ENCODE peak calls at places on chromosomes 13 and 19, in eight cellular contexts. P, Z, N, F, I, T, Q and K are unnamed samples.

GRCh38 chr13:44809152-44809551 is 180.1 kb downstream of the NUFIP1 start:
- DNase-seq in P (no peak), Z (no peak), N (no peak), F (no peak), I (peak; percentile 70), T (no peak), Q (no peak), K (no peak)

GRCh38 chr13:21055016-21055415 is 6.4 kb downstream of the LATS2 start:
- DNase-seq in P (no peak), Z (no peak), N (no peak), F (no peak), I (no peak), T (no peak), Q (no peak), K (no peak)

GRCh38 chr13:76463314-76463713 is 422.9 kb downstream of the KCTD12 start:
- DNase-seq in P (no peak), Z (no peak), N (no peak), F (no peak), I (no peak), T (no peak), Q (no peak), K (no peak)

GRCh38 chr19:31313291-31314030 is 35.8 kb downstream of the TSHZ3 start:
- DNase-seq in P (no peak), Z (no peak), N (no peak), F (no peak), I (no peak), T (no peak), Q (no peak), K (no peak)

GRCh38 chr13:33228645-33229445 is 56.7 kb downstream of the STARD13 start:
- DNase-seq in P (no peak), Z (no peak), N (no peak), F (peak; percentile 27), I (no peak), T (no peak), Q (no peak), K (no peak)

GRCh38 chr13:73731564-73731963 is 402.6 kb downstream of the KLF12 start:
- DNase-seq in P (no peak), Z (no peak), N (no peak), F (no peak), I (no peak), T (no peak), Q (no peak), K (no peak)

GRCh38 chr19:33303791-33304759 is 1.7 kb upstream of the CEBPA start:
- DNase-seq in P (peak; percentile 31), Z (peak; percentile 54), N (peak; percentile 24), F (no peak), I (no peak), T (peak; percentile 13), Q (peak; percentile 20), K (no peak)

GRCh38 chr13:87172166-87172825 is 498.9 kb upstream of the SLITRK5 start:
- DNase-seq in P (no peak), Z (no peak), N (no peak), F (no peak), I (no peak), T (no peak), Q (no peak), K (no peak)

GRCh38 chr19:45601524-45602522 is at the start of gene GPR4:
- DNase-seq in P (no peak), Z (no peak), N (peak; percentile 57), F (no peak), I (no peak), T (no peak), Q (no peak), K (no peak)

GRCh38 chr19:45608948-45609347 is 6.9 kb upstream of the GPR4 start:
- DNase-seq in P (no peak), Z (no peak), N (no peak), F (no peak), I (no peak), T (no peak), Q (no peak), K (no peak)

DNA sequence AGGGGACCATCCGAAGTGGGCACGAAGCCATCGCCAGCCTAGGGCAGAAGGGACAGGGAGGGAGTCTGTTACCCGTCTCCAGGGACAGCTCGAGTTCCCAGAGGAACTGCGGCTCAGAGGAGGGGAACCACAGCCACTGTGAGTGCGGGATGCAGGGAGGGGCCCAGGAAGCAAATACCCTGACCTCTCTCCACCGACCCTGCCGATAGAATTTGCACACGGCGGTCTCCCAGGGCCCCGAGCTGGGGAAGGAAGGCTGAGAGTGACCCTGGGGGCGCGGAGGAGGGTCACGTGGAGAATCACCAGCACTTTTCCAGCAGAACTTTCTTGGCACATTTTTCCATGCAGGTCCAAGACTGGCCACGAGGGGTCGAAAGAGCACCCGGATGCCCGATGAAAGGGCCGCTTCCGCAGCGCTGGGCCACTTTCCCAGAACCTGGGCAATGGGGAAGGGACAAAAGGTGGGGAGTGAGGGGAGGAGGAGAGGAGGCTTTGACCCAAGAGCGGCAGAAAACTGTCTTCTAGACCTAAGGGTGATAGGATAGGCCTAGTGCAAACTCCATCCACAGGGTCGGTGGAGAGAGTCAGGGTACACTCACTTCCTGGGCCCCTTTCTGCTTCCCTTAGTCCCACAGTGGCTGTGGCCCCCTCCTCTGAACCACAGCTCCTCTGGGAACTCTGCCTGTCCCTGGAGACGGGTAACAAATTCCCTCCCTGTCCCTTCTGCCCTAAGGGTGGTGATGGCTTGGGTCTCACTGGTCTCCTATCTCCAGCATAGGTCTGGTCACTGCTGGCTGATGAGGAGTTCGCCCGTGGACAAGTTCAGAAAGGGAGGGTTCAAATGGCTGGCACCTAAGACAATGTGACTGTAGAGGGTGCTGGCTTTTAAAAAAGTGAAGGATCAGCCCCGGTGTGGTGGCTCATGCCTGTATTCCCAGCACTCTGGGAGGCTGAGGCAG is 5.3 kb upstream of the GPR4 start:
- DNase-seq in P (peak; percentile 77), Z (peak; percentile 66), N (peak; percentile 84), F (peak; percentile 81), I (peak; percentile 76), T (peak; percentile 60), Q (peak; percentile 42), K (no peak)
- TF ChIP-seq POLR2A in P (no peak), Z (no peak), N (no peak), F (no peak), I (no peak), T (no peak), Q (no peak), K (no peak)

GRCh38 chr19:45505151-45505995 is 1.9 kb upstream of the VASP start:
- DNase-seq in P (no peak), Z (no peak), N (no peak), F (no peak), I (no peak), T (no peak), Q (no peak), K (no peak)

GRCh38 chr19:45507864-45508680 is 793 bp downstream of the VASP start:
- DNase-seq in P (peak; percentile 79), Z (peak; percentile 58), N (peak; percentile 73), F (peak; percentile 71), I (peak; percentile 74), T (no peak), Q (peak; percentile 62), K (no peak)

GRCh38 chr19:45505996-45506245 is 1.4 kb upstream of the VASP start:
- DNase-seq in P (no peak), Z (no peak), N (no peak), F (no peak), I (no peak), T (no peak), Q (no peak), K (no peak)

GRCh38 chr19:45506991-45507863 is at the start of gene VASP:
- DNase-seq in P (peak; percentile 96), Z (peak; percentile 85), N (peak; percentile 91), F (peak; percentile 94), I (peak; percentile 92), T (peak; percentile 67), Q (peak; percentile 89), K (peak; percentile 48)

DNA sequence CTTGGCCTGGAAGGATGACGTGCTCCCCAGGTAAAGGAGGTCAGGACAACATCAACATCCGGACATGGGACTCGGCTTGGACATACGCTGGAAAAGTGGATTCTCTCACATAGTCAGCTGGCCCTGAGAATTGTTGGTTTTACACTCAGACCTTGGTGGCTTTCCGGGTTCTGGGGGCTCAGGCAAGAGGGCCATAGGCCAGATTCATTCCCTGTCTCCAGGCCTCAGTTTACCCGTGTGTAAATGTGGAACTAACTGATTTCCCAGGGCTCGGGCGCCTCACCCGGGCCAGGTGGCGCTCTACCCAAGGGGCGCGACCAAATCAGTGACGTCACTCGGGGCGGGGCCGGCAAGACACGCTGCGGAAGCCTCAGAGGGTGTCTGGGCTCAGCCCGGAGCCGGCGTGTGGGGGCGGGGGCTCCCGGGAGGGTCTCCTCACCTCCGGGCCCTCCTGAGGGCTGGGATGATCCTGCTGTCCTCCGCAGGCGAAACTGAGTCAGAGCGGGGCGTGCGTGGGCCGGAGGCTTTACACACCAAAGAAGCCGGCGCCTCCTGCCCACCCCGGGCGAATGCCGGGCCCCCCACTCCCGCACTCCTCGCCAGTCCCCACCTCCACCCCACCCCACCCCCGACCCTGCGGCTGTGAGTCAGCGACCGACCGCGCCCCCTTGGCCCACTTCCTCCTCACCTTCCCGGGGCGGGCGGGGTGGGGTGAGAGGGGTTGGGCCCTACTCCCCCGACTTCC is 861 bp upstream of the VASP start:
- DNase-seq in P (peak; percentile 98), Z (peak; percentile 93), N (peak; percentile 97), F (peak; percentile 98), I (peak; percentile 97), T (peak; percentile 76), Q (peak; percentile 91), K (peak; percentile 65)
- TF ChIP-seq POLR2A in P (peak; percentile 90), Z (peak; percentile 73), N (peak; percentile 78), F (peak; percentile 78), I (peak; percentile 73), T (peak; percentile 43), Q (peak; percentile 65), K (peak; percentile 92)

GRCh38 chr19:16659832-16660708 is at the start of gene SMIM7:
- DNase-seq in P (peak; percentile 99), Z (peak; percentile 99), N (peak; percentile 98), F (peak; percentile 97), I (peak; percentile 98), T (peak; percentile 97), Q (peak; percentile 98), K (peak; percentile 92)

GRCh38 chr19:16659464-16659831 is 496 bp downstream of the SMIM7 start:
- DNase-seq in P (no peak), Z (no peak), N (no peak), F (no peak), I (no peak), T (no peak), Q (peak; percentile 18), K (no peak)

GRCh38 chr19:16657384-16657783 is 2.6 kb downstream of the SMIM7 start:
- DNase-seq in P (no peak), Z (no peak), N (no peak), F (no peak), I (no peak), T (no peak), Q (no peak), K (no peak)

GRCh38 chr19:16661480-16662034 is 618 bp downstream of the TMEM38A start:
- DNase-seq in P (peak; percentile 56), Z (peak; percentile 40), N (peak; percentile 72), F (no peak), I (peak; percentile 27), T (no peak), Q (peak; percentile 19), K (no peak)

DNA sequence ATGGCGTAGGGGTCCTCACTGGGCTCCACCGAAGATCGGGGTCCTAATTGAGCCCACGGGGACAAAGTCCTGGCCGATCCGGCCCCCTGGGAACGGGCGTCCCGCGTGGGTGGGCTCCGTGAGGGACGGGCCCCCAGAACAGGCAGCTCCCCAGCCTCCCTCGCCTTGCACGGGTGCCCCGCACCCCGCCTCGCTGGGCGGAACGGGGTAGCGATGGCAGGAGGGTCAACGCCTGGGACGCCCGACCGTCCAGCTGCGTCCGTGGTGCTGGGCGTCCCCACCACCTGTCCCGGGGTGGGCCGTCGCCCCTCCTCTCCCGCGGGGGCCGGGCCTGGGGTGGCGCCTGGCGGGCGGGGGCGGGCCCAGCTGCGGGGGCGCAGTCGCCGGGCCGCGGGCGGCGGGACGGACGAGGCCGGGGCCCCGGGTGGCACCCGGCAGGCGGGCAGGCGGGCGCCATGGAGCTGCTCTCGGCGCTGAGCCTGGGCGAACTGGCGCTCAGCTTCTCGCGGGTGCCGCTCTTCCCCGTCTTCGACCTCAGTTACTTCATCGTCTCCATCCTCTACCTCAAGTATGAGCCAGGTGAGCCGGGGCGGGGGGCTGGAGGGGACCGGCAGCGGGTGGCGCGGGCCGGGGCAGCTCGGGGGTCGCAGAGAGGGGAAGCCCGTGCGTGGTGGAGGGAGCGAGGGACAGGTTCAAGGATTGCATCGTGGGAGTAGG is at the start of gene TMEM38A:
- DNase-seq in P (peak; percentile 75), Z (peak; percentile 51), N (peak; percentile 70), F (no peak), I (peak; percentile 71), T (peak; percentile 54), Q (peak; percentile 30), K (no peak)
- TF ChIP-seq POLR2A in P (peak; percentile 27), Z (no peak), N (peak; percentile 31), F (peak; percentile 52), I (no peak), T (peak; percentile 35), Q (no peak), K (no peak)

GRCh38 chr19:12954150-12954962 is 2.7 kb downstream of the GADD45GIP1 start:
- DNase-seq in P (no peak), Z (no peak), N (no peak), F (no peak), I (no peak), T (no peak), Q (no peak), K (no peak)
- TF ChIP-seq POLR2A in P (no peak), Z (no peak), N (no peak), F (no peak), I (no peak), T (no peak), Q (no peak), K (no peak)